ENCODE peak calls at places on chromosomes 13 and 19, in five cellular contexts. Q, H, U, Z and W are unnamed samples.

GRCh38 chr13:27186295-27186694 is 14.7 kb upstream of the USP12 start:
- DNase-seq in Z (no peak), Q (no peak), H (no peak), U (no peak), W (no peak)

GRCh38 chr13:95301947-95302386 is 716 bp upstream of the ABCC4 start:
- DNase-seq in U (no peak), Q (no peak), Z (no peak), H (no peak), W (no peak)

GRCh38 chr13:30805603-30806011 is 70.3 kb downstream of the ALOX5AP start:
- DNase-seq in Z (peak; percentile 76), H (no peak), U (no peak), Q (no peak), W (no peak)

GRCh38 chr13:107141767-107142166 is 573.8 kb upstream of the ARGLU1 start:
- DNase-seq in Z (no peak), U (no peak), H (no peak), Q (no peak), W (no peak)

GRCh38 chr19:18223860-18224524 is 2.2 kb downstream of the PDE4C start:
- DNase-seq in Q (no peak), U (peak; percentile 53), Z (peak; percentile 17), H (no peak), W (peak; percentile 39)

GRCh38 chr19:13812544-13812943 is 17.3 kb downstream of the ZSWIM4 start:
- DNase-seq in Q (no peak), U (no peak), H (no peak), Z (no peak), W (no peak)

GRCh38 chr13:77377016-77377415 is 50.1 kb upstream of the MYCBP2 start:
- DNase-seq in Z (no peak), H (no peak), Q (no peak), U (no peak), W (no peak)

GRCh38 chr19:54190503-54190941 is 586 bp upstream of the TSEN34 start:
- DNase-seq in H (peak; percentile 99), Q (peak; percentile 100), Z (peak; percentile 99), U (peak; percentile 100), W (peak; percentile 98)

GRCh38 chr19:37977992-37978391 is 71.0 kb downstream of the SIPA1L3 start:
- DNase-seq in Q (no peak), Z (no peak), H (no peak), U (no peak), W (no peak)

GRCh38 chr19:53102186-53102585 is 1.0 kb downstream of the ZNF160 start:
- DNase-seq in Z (no peak), U (no peak), H (no peak), Q (no peak), W (no peak)

GRCh38 chr13:42715909-42716308 is 65.5 kb upstream of the FAM216B start:
- DNase-seq in Z (no peak), H (no peak), Q (no peak), U (no peak), W (no peak)

GRCh38 chr13:20997301-20998061 is 63.9 kb downstream of the LATS2 start:
- DNase-seq in H (peak; percentile 79), U (no peak), Z (no peak), Q (peak; percentile 85), W (peak; percentile 93)

GRCh38 chr19:10122066-10122465 is 2.4 kb upstream of the EIF3G start:
- DNase-seq in H (no peak), Z (no peak), Q (peak; percentile 14), U (no peak), W (peak; percentile 85)

GRCh38 chr13:112842931-112843391 is 126.1 kb upstream of the MCF2L start:
- DNase-seq in H (no peak), Q (no peak), Z (no peak), U (no peak), W (no peak)

GRCh38 chr13:48233886-48234488 is 981 bp downstream of the ITM2B start:
- DNase-seq in Z (no peak), H (no peak), Q (peak; percentile 49), U (no peak), W (no peak)

GRCh38 chr19:30105723-30106122 is 163.7 kb downstream of the URI1 start:
- DNase-seq in Z (no peak), Q (no peak), H (no peak), U (no peak), W (no peak)

GRCh38 chr13:105721056-105721455 is 814.4 kb downstream of the EFNB2 start:
- DNase-seq in Z (no peak), U (no peak), Q (no peak), H (no peak), W (no peak)

GRCh38 chr13:48210178-48210577 is 22.8 kb upstream of the ITM2B start:
- DNase-seq in H (no peak), U (no peak), Z (no peak), Q (no peak), W (no peak)

GRCh38 chr13:20431687-20432384 is 93.8 kb downstream of the CRYL1 start:
- DNase-seq in Z (no peak), U (no peak), H (no peak), Q (no peak), W (no peak)

GRCh38 chr13:112965103-112965502 is 3.9 kb upstream of the MCF2L start:
- DNase-seq in Q (no peak), H (no peak), U (no peak), Z (no peak), W (no peak)

GRCh38 chr13:114027046-114027760 is 53.3 kb upstream of the C13orf46 start:
- DNase-seq in Z (no peak), H (no peak), U (no peak), Q (no peak), W (no peak)

GRCh38 chr19:18725755-18726416 is 42.4 kb downstream of the CRTC1 start:
- DNase-seq in Q (no peak), U (no peak), Z (no peak), H (no peak), W (no peak)

GRCh38 chr19:4014541-4015491 is 7.3 kb downstream of the PIAS4 start:
- DNase-seq in Q (no peak), Z (no peak), U (no peak), H (no peak), W (no peak)

GRCh38 chr13:28448959-28449358 is 46.0 kb downstream of the FLT1 start:
- DNase-seq in H (no peak), Q (no peak), U (no peak), Z (no peak), W (no peak)

GRCh38 chr13:101785858-101786257 is 333.4 kb downstream of the ITGBL1 start:
- DNase-seq in H (no peak), Z (peak; percentile 24), U (no peak), Q (no peak), W (peak; percentile 28)

GRCh38 chr13:33728271-33729037 is 89.5 kb upstream of the RFC3 start:
- DNase-seq in H (no peak), Q (no peak), U (no peak), Z (peak; percentile 51), W (peak; percentile 85)

GRCh38 chr13:36696410-36696809 is 22.6 kb downstream of the SERTM1 start:
- DNase-seq in H (no peak), U (no peak), Z (no peak), Q (no peak), W (no peak)

GRCh38 chr19:47026889-47027288 is 7.3 kb downstream of the NPAS1 start:
- DNase-seq in Q (no peak), U (no peak), H (no peak), Z (no peak), W (no peak)